ENCODE peak calls at places on chromosomes 1 and 21, in six cellular contexts. S is fibroblast of mammary gland, T is transverse colon, O is fibroblast of lung, P is activated B cell treated with CpG ODN at 0.5 μM for 24 hours, Z is neural progenitor cell. X is an unnamed sample.

GRCh38 chr1:19088717-19089442 is 121.2 kb downstream of the UBR4 start:
- DNase-seq in S (no peak), T (no peak), O (no peak), P (no peak), Z (no peak), X (no peak)

GRCh38 chr21:41627428-41627827 is 119.5 kb upstream of the TMPRSS2 start:
- DNase-seq in S (peak), T (no peak), O (peak), P (no peak), Z (no peak), X (no peak)

GRCh38 chr1:193060938-193061337 is 1.5 kb downstream of the RO60 start:
- DNase-seq in S (peak), T (no peak), O (peak), P (no peak), Z (no peak), X (no peak)

GRCh38 chr1:203300441-203301330 is 4.6 kb upstream of the BTG2 start:
- DNase-seq in S (no peak), T (no peak), O (no peak), P (no peak), Z (no peak), X (no peak)

GRCh38 chr1:172905452-172905851 is 145.3 kb downstream of the TNFSF18 start:
- DNase-seq in S (peak), T (no peak), O (no peak), P (no peak), Z (no peak), X (no peak)

GRCh38 chr21:16579538-16579937 is 849.8 kb downstream of the USP25 start:
- DNase-seq in S (peak), T (no peak), O (peak), P (no peak), Z (no peak), X (no peak)

GRCh38 chr1:8352886-8353285 is 35.0 kb downstream of the SLC45A1 start:
- DNase-seq in S (no peak), T (no peak), O (no peak), P (no peak), Z (no peak), X (no peak)

GRCh38 chr21:16532841-16533240 is 803.1 kb downstream of the USP25 start:
- DNase-seq in S (peak), T (no peak), O (peak), P (no peak), Z (no peak), X (no peak)

GRCh38 chr1:27868932-27869718 is 3.2 kb upstream of the THEMIS2 start:
- DNase-seq in S (no peak), T (peak), O (no peak), P (no peak), Z (no peak), X (no peak)

DNA sequence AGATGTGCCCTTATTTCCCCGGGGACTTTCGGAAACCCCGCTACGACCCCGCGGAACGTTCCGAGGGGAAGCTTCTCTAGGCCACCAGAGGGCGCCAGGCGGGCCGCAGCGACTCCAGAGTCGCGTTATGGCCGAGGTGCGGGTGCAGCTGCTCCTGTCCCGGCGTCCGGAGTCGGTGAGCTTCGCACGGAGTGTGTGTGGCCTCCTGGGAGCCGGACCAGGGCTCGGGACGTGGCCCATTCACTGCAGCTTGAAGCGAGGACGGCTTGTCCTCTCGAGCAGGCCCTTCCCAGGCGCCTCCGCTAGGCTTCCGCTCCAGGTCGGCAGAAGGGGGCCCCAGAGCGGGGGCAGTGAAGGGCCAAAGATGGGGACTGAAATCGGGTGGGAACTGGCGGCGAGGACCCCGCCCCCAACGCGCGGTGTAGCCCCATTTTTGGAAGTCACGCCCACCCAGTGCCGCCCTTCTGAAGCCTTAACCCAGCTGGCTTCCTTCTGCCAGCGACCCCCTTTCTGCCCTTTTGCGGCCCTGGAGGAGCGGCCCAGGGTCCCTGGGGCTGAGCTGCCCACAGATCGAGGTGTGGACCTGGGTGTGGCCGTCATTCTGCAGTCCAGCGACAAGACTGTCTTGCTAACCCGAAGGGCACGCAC is at the start of gene NUDT17:
- DNase-seq in S (peak), T (peak), O (peak), P (peak), Z (peak), X (peak)
- TF ChIP-seq CTCF in S (peak), T (peak), O (peak), P (peak), Z (peak), X (peak)

GRCh38 chr1:91281782-91282181 is 122.9 kb downstream of the HFM1 start:
- DNase-seq in S (no peak), T (no peak), O (no peak), P (no peak), Z (no peak), X (no peak)

GRCh38 chr1:91283421-91283726 is 121.3 kb downstream of the HFM1 start:
- DNase-seq in S (peak), T (no peak), O (no peak), P (no peak), Z (no peak), X (no peak)

GRCh38 chr1:91282695-91283420 is 121.8 kb downstream of the HFM1 start:
- DNase-seq in S (peak), T (peak), O (peak), P (no peak), Z (peak), X (peak)

GRCh38 chr1:91273875-91274274 is 130.8 kb downstream of the HFM1 start:
- DNase-seq in S (peak), T (no peak), O (no peak), P (no peak), Z (no peak), X (no peak)

DNA sequence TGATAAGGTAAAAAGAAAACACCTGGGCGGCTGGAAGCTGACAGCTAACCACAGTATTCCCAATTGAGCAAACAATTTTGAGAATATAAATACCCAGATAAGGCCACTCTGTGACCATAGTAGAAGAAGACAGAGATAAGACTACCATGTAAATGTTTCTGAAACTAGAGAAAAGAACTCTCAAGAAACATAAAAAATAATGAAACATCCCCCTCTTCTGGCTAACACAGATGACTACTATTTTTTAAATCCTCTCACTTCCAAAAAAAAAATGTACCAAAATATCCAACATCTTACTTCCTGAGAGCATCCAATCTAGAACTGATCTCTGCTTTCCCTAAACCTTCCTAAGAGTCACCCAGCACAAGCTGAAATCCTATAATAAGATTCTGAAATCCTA is 125.9 kb downstream of the HFM1 start:
- DNase-seq in S (peak), T (no peak), O (peak), P (no peak), Z (peak), X (no peak)
- TF ChIP-seq CTCF in S (peak), T (no peak), O (no peak), P (no peak), Z (peak), X (no peak)

DNA sequence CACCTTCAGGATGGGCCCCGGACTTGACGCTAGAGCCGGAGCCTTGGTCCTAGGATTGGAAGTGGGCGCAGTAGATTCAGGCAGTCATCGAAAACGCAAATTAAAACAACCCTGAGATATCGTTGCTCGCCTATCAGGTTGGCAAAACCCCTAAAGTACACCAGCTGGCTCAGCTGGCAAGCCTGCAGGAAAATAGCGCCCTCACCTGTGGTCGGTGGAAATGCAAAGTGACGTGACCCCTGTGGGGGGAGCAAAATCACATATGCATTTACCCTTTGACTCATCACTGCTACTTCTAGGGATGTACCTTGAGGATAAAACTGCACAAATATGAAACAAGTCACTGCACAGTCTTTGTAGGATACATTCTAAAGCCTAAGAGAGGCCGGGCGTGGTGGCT is 170.3 kb upstream of the TMEM51 start:
- DNase-seq in S (no peak), T (no peak), O (no peak), P (no peak), Z (no peak), X (no peak)
- TF ChIP-seq CTCF in S (no peak), T (no peak), O (no peak), P (no peak), Z (peak), X (no peak)

GRCh38 chr1:1305300-1306069 is 2.2 kb downstream of the ACAP3 start:
- DNase-seq in S (peak), T (peak), O (peak), P (peak), Z (peak), X (no peak)
- TF ChIP-seq CTCF in S (peak), T (no peak), O (no peak), P (no peak), Z (no peak), X (no peak)

GRCh38 chr1:29183287-29183686 is 1.6 kb upstream of the SRSF4 start:
- DNase-seq in S (no peak), T (no peak), O (no peak), P (no peak), Z (no peak), X (no peak)

GRCh38 chr1:29177022-29177705 is 4.5 kb downstream of the SRSF4 start:
- DNase-seq in S (peak), T (no peak), O (no peak), P (no peak), Z (no peak), X (no peak)

GRCh38 chr1:29179641-29180184 is 2.0 kb downstream of the SRSF4 start:
- DNase-seq in S (peak), T (no peak), O (peak), P (no peak), Z (no peak), X (no peak)

GRCh38 chr1:29180497-29181412 is 945 bp downstream of the SRSF4 start:
- DNase-seq in S (peak), T (no peak), O (no peak), P (no peak), Z (no peak), X (no peak)

GRCh38 chr1:29181413-29182225 is at the start of gene SRSF4:
- DNase-seq in S (peak), T (peak), O (peak), P (peak), Z (peak), X (peak)
- TF ChIP-seq CTCF in S (no peak), T (peak), O (peak), P (no peak), Z (peak), X (peak)

X was measured in mesothelial cell of epicardium.